ENCODE peak calls at places on chromosomes 2 and 18, in ten cellular contexts. F is A549; Z is COR-L47; I is NAMALWA; J is NCI-H1436; Y is naive thymus-derived CD8-positive, alpha-beta T cell; D is HFFc6; M is Right ventricle myocardium superior; S is OCI-LY7; G is kidney epithelial cell. N is an unnamed sample.

GRCh38 chr18:36075862-36076587 is 8.7 kb upstream of the RPRD1A start:
- DNase-seq in S (no peak), G (peak; percentile 73), D (peak; percentile 75), F (no peak), I (peak; percentile 48), Z (no peak), J (no peak), M (no peak), Y (no peak), N (no peak)

GRCh38 chr2:213152065-213152794 is 818 bp upstream of the IKZF2 start:
- DNase-seq in F (peak; percentile 35), G (no peak), Y (no peak), I (peak; percentile 70), Z (peak; percentile 42), J (no peak), M (peak; percentile 81), D (peak; percentile 75), S (peak; percentile 53), N (no peak)

GRCh38 chr18:47730795-47731194 is 199.7 kb downstream of the SMAD2 start:
- DNase-seq in G (no peak), S (no peak), J (no peak), F (no peak), I (no peak), M (no peak), D (peak; percentile 2), Z (no peak), Y (no peak), N (no peak)

GRCh38 chr18:75351409-75351808 is 76.1 kb downstream of the SMIM21 start:
- DNase-seq in M (no peak), Z (no peak), D (no peak), F (no peak), J (no peak), S (no peak), I (no peak), Y (no peak), G (no peak), N (no peak)

GRCh38 chr18:67776929-67777328 is 260.4 kb upstream of the DSEL start:
- DNase-seq in Z (no peak), I (peak; percentile 7), G (no peak), S (no peak), M (no peak), Y (no peak), D (no peak), F (no peak), J (no peak), N (no peak)

GRCh38 chr2:38728694-38729093 is 22.5 kb downstream of the SRSF7 start:
- DNase-seq in S (no peak), Y (no peak), M (no peak), J (no peak), D (no peak), F (no peak), I (peak; percentile 14), G (no peak), Z (no peak), N (no peak)

GRCh38 chr2:143776531-143776930 is 647.3 kb downstream of the ARHGAP15 start:
- DNase-seq in D (no peak), I (no peak), Z (no peak), J (no peak), G (no peak), Y (no peak), S (no peak), F (no peak), M (no peak), N (no peak)

GRCh38 chr2:154439156-154439555 is 259.3 kb upstream of the KCNJ3 start:
- DNase-seq in M (no peak), Y (no peak), Z (peak; percentile 9), F (no peak), I (peak; percentile 24), S (no peak), G (no peak), J (no peak), D (no peak), N (no peak)

GRCh38 chr2:167298017-167298416 is 409.7 kb downstream of the XIRP2 start:
- DNase-seq in Y (no peak), D (no peak), M (no peak), G (no peak), S (no peak), F (no peak), I (no peak), J (no peak), Z (no peak), N (no peak)

GRCh38 chr2:203328735-203329549 is 748 bp downstream of the ABI2 start:
- DNase-seq in Y (peak; percentile 44), M (peak; percentile 47), D (peak; percentile 10), S (peak; percentile 50), I (peak; percentile 53), G (no peak), J (no peak), Z (peak; percentile 51), F (peak; percentile 36), N (no peak)

GRCh38 chr2:31147645-31148044 is 9.4 kb upstream of the GALNT14 start:
- DNase-seq in S (no peak), M (no peak), G (no peak), I (no peak), D (no peak), Z (no peak), Y (no peak), F (no peak), J (no peak), N (no peak)

GRCh38 chr2:172285760-172286159 is 141.6 kb upstream of the ITGA6 start:
- DNase-seq in M (no peak), S (no peak), G (no peak), Z (no peak), Y (peak; percentile 12), D (no peak), I (no peak), J (no peak), F (no peak), N (no peak)

GRCh38 chr2:44560352-44560751 is 198.6 kb downstream of the CAMKMT start:
- DNase-seq in D (no peak), I (peak; percentile 39), G (no peak), Y (no peak), S (no peak), J (no peak), M (no peak), Z (no peak), F (no peak), N (no peak)

GRCh38 chr18:12318857-12319256 is 10.8 kb downstream of the TUBB6 start:
- DNase-seq in D (no peak), G (no peak), Y (no peak), S (no peak), F (no peak), Z (no peak), J (no peak), I (peak; percentile 54), M (no peak), N (no peak)

GRCh38 chr2:27407798-27408491 is 1.4 kb downstream of the PPM1G start:
- DNase-seq in M (no peak), I (peak; percentile 66), F (peak; percentile 75), Z (peak; percentile 70), Y (no peak), D (peak; percentile 39), G (no peak), J (peak; percentile 79), S (peak; percentile 77), N (no peak)

GRCh38 chr2:132582360-132582759 is 87.6 kb downstream of the LYPD1 start:
- DNase-seq in J (no peak), D (no peak), I (no peak), G (no peak), F (no peak), M (no peak), Y (no peak), Z (no peak), S (no peak), N (no peak)

GRCh38 chr2:226915846-226916360 is 80.0 kb downstream of the RHBDD1 start:
- DNase-seq in I (no peak), S (no peak), J (no peak), F (no peak), Y (no peak), Z (no peak), G (no peak), M (no peak), D (peak; percentile 57), N (no peak)

GRCh38 chr2:25690058-25690457 is 16.7 kb upstream of the DTNB start:
- DNase-seq in G (peak; percentile 48), Y (no peak), I (no peak), M (no peak), Z (no peak), D (peak; percentile 37), S (no peak), F (no peak), J (peak; percentile 24), N (no peak)

GRCh38 chr2:179096090-179096489 is 46.2 kb upstream of the CCDC141 start:
- DNase-seq in D (no peak), I (peak; percentile 68), J (no peak), G (no peak), F (no peak), Z (peak; percentile 21), Y (peak; percentile 33), M (no peak), S (peak; percentile 83), N (no peak)

GRCh38 chr2:237702439-237703397 is 75.3 kb downstream of the LRRFIP1 start:
- DNase-seq in F (no peak), Z (no peak), Y (peak; percentile 39), J (no peak), M (peak; percentile 78), I (peak; percentile 36), D (peak; percentile 48), G (no peak), S (no peak), N (peak; percentile 59)

GRCh38 chr2:85257359-85258193 is 70.2 kb downstream of the TGOLN2 start:
- DNase-seq in J (no peak), Z (no peak), Y (no peak), M (no peak), S (no peak), F (no peak), I (no peak), G (no peak), D (no peak), N (no peak)

GRCh38 chr2:200781626-200782025 is 30.1 kb upstream of the BZW1 start:
- DNase-seq in Z (no peak), G (no peak), I (no peak), J (no peak), F (no peak), S (no peak), M (no peak), Y (no peak), D (no peak), N (no peak)

GRCh38 chr2:148926291-148926961 is 51.4 kb downstream of the KIF5C start:
- DNase-seq in G (no peak), I (peak; percentile 66), Y (peak; percentile 51), D (peak; percentile 6), M (peak; percentile 54), S (peak; percentile 34), F (peak; percentile 9), Z (no peak), J (peak; percentile 37), N (peak; percentile 61)

GRCh38 chr2:220445429-220446105 is 818.1 kb downstream of the SLC4A3 start:
- DNase-seq in D (peak; percentile 30), Y (no peak), S (no peak), Z (no peak), M (no peak), G (no peak), I (no peak), F (no peak), J (no peak), N (no peak)

GRCh38 chr2:237874585-237875161 is 15.2 kb downstream of the RAMP1 start:
- DNase-seq in G (no peak), F (peak; percentile 56), M (no peak), D (peak; percentile 92), I (no peak), Z (no peak), Y (no peak), S (no peak), J (no peak), N (no peak)

GRCh38 chr2:109268916-109269315 is 139.9 kb downstream of the SH3RF3 start:
- DNase-seq in G (no peak), Y (no peak), D (no peak), S (no peak), I (no peak), J (no peak), M (no peak), F (no peak), Z (no peak), N (peak; percentile 4)

GRCh38 chr2:109272461-109272860 is 143.5 kb downstream of the SH3RF3 start:
- DNase-seq in M (no peak), J (no peak), D (no peak), I (no peak), G (no peak), F (no peak), S (no peak), Y (no peak), Z (no peak), N (peak; percentile 8)

GRCh38 chr2:112588611-112589045 is 4.2 kb downstream of the CHCHD5 start:
- DNase-seq in I (no peak), G (no peak), M (no peak), F (no peak), Z (peak; percentile 60), J (no peak), S (no peak), Y (no peak), D (no peak), N (no peak)